ENCODE peak calls at places on chromosomes 6 and 20, in ten cellular contexts. C is sciatic nerve, Q is ELR, T is germinal center, F is stromal cell of bone marrow, M is mesothelial cell of epicardium, E is NCI-H460, O is HEK293T, H is anterior cingulate cortex, Z is dorsolateral prefrontal cortex. G is an unnamed sample.
A peak's percentile ranks its signal among the peaks of the same experiment; 100 is the strongest.

GRCh38 chr6:11766589-11767450 is 11.8 kb downstream of the ADTRP start:
- DNase-seq in H (no peak), F (peak; percentile 96), Z (no peak), E (peak; percentile 28), M (no peak), Q (peak; percentile 99), T (no peak), O (no peak), C (no peak), G (no peak)

GRCh38 chr20:36773123-36773547 is 428 bp downstream of the DSN1 start:
- DNase-seq in Q (peak; percentile 24), T (peak; percentile 18), Z (no peak), E (no peak), C (no peak), H (no peak), F (no peak), M (no peak), O (no peak), G (no peak)

GRCh38 chr6:22657341-22657985 is 88.1 kb downstream of the HDGFL1 start:
- DNase-seq in Z (peak; percentile 11), Q (no peak), O (no peak), F (no peak), H (no peak), C (no peak), M (no peak), E (no peak), T (no peak), G (no peak)

GRCh38 chr6:90284745-90285481 is 11.7 kb downstream of the BACH2 start:
- DNase-seq in Z (no peak), F (peak; percentile 73), M (no peak), E (peak; percentile 14), C (no peak), T (no peak), H (no peak), Q (peak; percentile 73), O (peak; percentile 17), G (no peak)

GRCh38 chr6:82951935-82952334 is 113.7 kb downstream of the UBE3D start:
- DNase-seq in H (no peak), T (no peak), Q (no peak), C (no peak), Z (no peak), F (no peak), E (no peak), M (no peak), O (no peak), G (no peak)

GRCh38 chr6:149779644-149779963 is 30.1 kb downstream of the PCMT1 start:
- DNase-seq in T (no peak), Z (no peak), E (no peak), F (no peak), Q (no peak), M (no peak), H (no peak), C (no peak), O (no peak), G (no peak)

GRCh38 chr6:111566873-111567517 is 38.7 kb downstream of the TRAF3IP2 start:
- DNase-seq in T (no peak), H (peak; percentile 67), O (no peak), M (no peak), F (no peak), C (no peak), E (no peak), Q (peak; percentile 31), Z (peak; percentile 30), G (no peak)

GRCh38 chr20:53990768-53991472 is 79.5 kb downstream of the BCAS1 start:
- DNase-seq in O (no peak), M (no peak), H (no peak), C (no peak), Z (no peak), Q (no peak), T (no peak), F (no peak), E (no peak), G (no peak)

GRCh38 chr6:108732101-108732870 is 115.9 kb upstream of the ARMC2 start:
- DNase-seq in C (no peak), H (no peak), Z (no peak), E (no peak), O (no peak), Q (peak; percentile 90), F (peak; percentile 47), T (no peak), M (no peak), G (no peak)

GRCh38 chr6:7697820-7698623 is 27.9 kb upstream of the BMP6 start:
- DNase-seq in F (peak; percentile 90), Z (no peak), O (no peak), H (no peak), E (peak; percentile 86), Q (peak; percentile 90), T (no peak), C (no peak), M (no peak), G (peak; percentile 50)